ENCODE peak calls at places on chromosomes 7 and 10, in seven cellular contexts. R, P, O, Y, C, H and M are unnamed samples.
A peak's percentile ranks its signal among the peaks of the same experiment; 100 is the strongest.

GRCh38 chr7:141133646-141134045 is 59.8 kb downstream of the TMEM178B start:
- DNase-seq in C (no peak), Y (no peak), O (no peak), H (no peak), P (peak; percentile 7), R (no peak), M (no peak)

GRCh38 chr7:29254663-29255062 is 60.1 kb downstream of the CHN2 start:
- DNase-seq in H (no peak), C (no peak), O (peak; percentile 54), R (no peak), Y (no peak), P (no peak), M (no peak)

GRCh38 chr7:142153400-142153799 is 41.9 kb downstream of the MGAM2 start:
- DNase-seq in P (peak; percentile 22), C (no peak), Y (peak; percentile 16), O (peak; percentile 46), R (no peak), H (peak; percentile 95), M (no peak)

GRCh38 chr7:27899601-27900000 is 159.6 kb downstream of the TAX1BP1 start:
- DNase-seq in R (no peak), O (no peak), C (no peak), P (no peak), H (no peak), Y (no peak), M (no peak)

GRCh38 chr10:92517034-92517655 is 56.7 kb downstream of the IDE start:
- DNase-seq in R (peak; percentile 64), C (peak; percentile 15), Y (peak; percentile 61), H (peak; percentile 80), P (peak; percentile 45), O (peak; percentile 91), M (peak; percentile 50)

GRCh38 chr7:45698527-45699309 is 124.5 kb downstream of the ADCY1 start:
- DNase-seq in O (no peak), Y (no peak), H (no peak), R (no peak), C (no peak), P (no peak), M (no peak)

GRCh38 chr7:43763183-43763582 is 4.7 kb downstream of the BLVRA start:
- DNase-seq in Y (no peak), H (no peak), R (no peak), C (no peak), O (no peak), P (no peak), M (no peak)

GRCh38 chr10:72263613-72264241 is 10.0 kb upstream of the DDIT4 start:
- DNase-seq in C (peak; percentile 85), R (no peak), O (no peak), P (peak; percentile 96), H (peak; percentile 92), Y (no peak), M (no peak)

GRCh38 chr7:778968-779451 is 51.9 kb upstream of the PRKAR1B start:
- DNase-seq in H (no peak), Y (peak; percentile 98), O (no peak), C (no peak), P (no peak), R (no peak), M (no peak)

GRCh38 chr10:3635697-3636096 is 149.3 kb downstream of the KLF6 start:
- DNase-seq in R (no peak), Y (no peak), O (peak; percentile 66), C (peak; percentile 45), H (no peak), P (peak; percentile 97), M (no peak)

GRCh38 chr10:98414932-98415709 is at the start of gene PYROXD2:
- DNase-seq in Y (peak; percentile 88), H (peak; percentile 76), P (peak; percentile 78), O (peak; percentile 80), C (peak; percentile 55), R (peak; percentile 81), M (peak; percentile 85)

GRCh38 chr10:118569241-118569881 is 26.1 kb downstream of the PRLHR start:
- DNase-seq in H (no peak), O (peak; percentile 49), R (no peak), P (no peak), Y (peak; percentile 33), C (no peak), M (no peak)

GRCh38 chr7:70052691-70053090 is 454.4 kb downstream of the AUTS2 start:
- DNase-seq in Y (no peak), O (peak; percentile 21), H (no peak), P (no peak), R (no peak), C (no peak), M (peak; percentile 84)

GRCh38 chr7:22601028-22601795 is 101.2 kb upstream of the STEAP1B start:
- DNase-seq in H (no peak), R (no peak), C (no peak), Y (no peak), P (no peak), O (no peak), M (no peak)

GRCh38 chr7:1917221-1918062 is 247.4 kb downstream of the ELFN1 start:
- DNase-seq in Y (no peak), O (no peak), P (no peak), H (no peak), R (no peak), C (no peak), M (peak; percentile 36)

GRCh38 chr10:119878524-119878923 is 5.9 kb upstream of the MCMBP start:
- DNase-seq in O (no peak), H (no peak), R (no peak), Y (no peak), P (no peak), C (no peak), M (no peak)

GRCh38 chr7:81414411-81414810 is 355.4 kb downstream of the HGF start:
- DNase-seq in P (no peak), O (no peak), C (no peak), R (no peak), H (no peak), Y (no peak), M (no peak)

GRCh38 chr7:11054033-11054432 is 80.4 kb downstream of the PHF14 start:
- DNase-seq in O (no peak), P (no peak), Y (no peak), R (no peak), C (no peak), H (no peak), M (no peak)

GRCh38 chr7:7177044-7177517 is 5.3 kb upstream of the C1GALT1 start:
- DNase-seq in R (peak; percentile 94), Y (no peak), O (peak; percentile 96), H (no peak), C (peak; percentile 81), P (peak; percentile 95), M (peak; percentile 90)
- H2AFZ ChIP-seq in R (peak overlapping the region; percentile 59), Y (peak overlapping the region; percentile 69), O (no peak overlapping the region), H (no peak overlapping the region), C (no peak overlapping the region), P (no peak overlapping the region), M (no peak overlapping the region)

DNA sequence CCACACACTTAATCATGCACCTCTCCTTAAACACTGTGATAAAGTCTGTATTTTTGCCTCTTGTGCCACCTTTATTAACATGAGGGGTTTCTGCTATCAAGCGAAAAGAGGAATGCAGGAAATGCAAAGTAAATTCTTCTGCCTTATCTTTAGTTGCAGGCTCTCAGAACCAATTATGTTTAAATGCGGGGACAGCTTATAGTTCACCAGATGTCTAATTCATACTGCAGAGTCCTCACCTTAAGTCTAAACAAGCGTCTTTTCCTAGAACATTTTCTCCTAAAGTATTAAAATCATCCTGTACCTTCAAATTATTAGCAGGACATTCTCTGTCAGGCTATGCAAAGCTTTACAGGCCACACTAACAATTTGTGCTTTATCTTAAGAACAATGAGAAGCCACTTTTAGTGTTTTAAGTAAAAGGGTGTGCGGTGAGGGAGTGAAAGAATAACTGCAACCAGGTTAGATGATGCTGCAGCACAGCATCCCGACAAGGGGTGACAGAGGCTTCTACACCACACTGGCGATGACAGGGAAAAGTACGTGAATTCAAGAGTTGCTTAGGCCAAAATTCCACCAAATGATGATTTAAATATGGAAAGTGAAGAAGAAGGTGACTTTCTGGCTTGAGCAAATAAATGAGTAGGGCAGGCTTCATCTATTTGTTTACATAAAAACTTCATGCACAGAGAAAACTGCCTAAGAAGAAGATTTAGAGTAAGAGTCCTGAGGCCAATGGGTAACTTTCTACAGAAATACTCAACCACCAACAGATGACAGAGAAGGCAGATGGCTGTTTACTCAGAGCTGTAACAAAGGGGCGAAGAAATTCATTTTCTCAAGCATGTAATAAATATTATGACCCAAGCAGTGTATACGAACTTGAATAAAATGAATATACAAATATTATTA is 36.0 kb downstream of the EZH2 start:
- DNase-seq in C (no peak), H (no peak), O (peak; percentile 33), R (no peak), P (no peak), Y (peak; percentile 31), M (no peak)
- H3K4me1 ChIP-seq in C (no peaks in the 10 kb centered on the region), H (peaks cover 7% of the 10 kb centered on the region), O (peaks cover 2% of the 10 kb centered on the region), R (no peaks in the 10 kb centered on the region), P (no peaks in the 10 kb centered on the region), Y (peaks cover 26% of the 10 kb centered on the region), M (peaks cover 4% of the 10 kb centered on the region)

GRCh38 chr7:46812047-46812672 is 769.8 kb downstream of the TNS3 start:
- DNase-seq in R (no peak), C (no peak), P (no peak), O (no peak), Y (no peak), H (no peak), M (peak; percentile 31)

GRCh38 chr7:46809886-46810285 is 772.0 kb downstream of the TNS3 start:
- DNase-seq in H (no peak), Y (no peak), C (no peak), O (peak; percentile 23), R (no peak), P (no peak), M (no peak)

GRCh38 chr7:46810986-46811385 is 770.9 kb downstream of the TNS3 start:
- DNase-seq in P (no peak), O (no peak), C (no peak), H (no peak), R (no peak), Y (no peak), M (peak; percentile 2)

GRCh38 chr7:46811529-46811928 is 770.4 kb downstream of the TNS3 start:
- DNase-seq in H (no peak), Y (no peak), R (no peak), O (no peak), P (peak; percentile 73), C (peak; percentile 30), M (peak; percentile 95)

GRCh38 chr7:46814516-46815250 is 767.2 kb downstream of the TNS3 start:
- DNase-seq in O (no peak), R (no peak), P (no peak), H (no peak), Y (no peak), C (no peak), M (no peak)
- H3K27ac ChIP-seq in O (no peak overlapping the region), R (no peak overlapping the region), P (no peak overlapping the region), H (no peak overlapping the region), Y (no peak overlapping the region), C (no peak overlapping the region), M (no peak overlapping the region)

GRCh38 chr7:103766630-103767029 is 222.8 kb downstream of the RELN start:
- DNase-seq in R (no peak), O (no peak), C (no peak), Y (no peak), H (peak; percentile 40), P (no peak), M (no peak)

GRCh38 chr7:103764887-103765286 is 224.6 kb downstream of the RELN start:
- DNase-seq in P (no peak), Y (no peak), O (no peak), C (no peak), R (no peak), H (no peak), M (no peak)

GRCh38 chr7:103762361-103762760 is 227.1 kb downstream of the RELN start:
- DNase-seq in Y (no peak), C (no peak), P (no peak), H (no peak), O (no peak), R (no peak), M (no peak)

GRCh38 chr7:103765891-103766290 is 223.6 kb downstream of the RELN start:
- DNase-seq in R (no peak), H (no peak), P (no peak), O (no peak), Y (no peak), C (no peak), M (no peak)

GRCh38 chr7:103762907-103763306 is 226.6 kb downstream of the RELN start:
- DNase-seq in R (no peak), H (no peak), O (no peak), C (no peak), P (no peak), Y (no peak), M (no peak)
- H2AFZ ChIP-seq in R (no peak overlapping the region), H (no peak overlapping the region), O (no peak overlapping the region), C (no peak overlapping the region), P (no peak overlapping the region), Y (no peak overlapping the region), M (no peak overlapping the region)